ENCODE peak calls at places on chromosomes 1 and 21, in ten cellular contexts. C, H, Z, E, Q, T, M, A, Y and S are unnamed samples.

GRCh38 chr1:180155202-180155682 is 573 bp downstream of the QSOX1 start:
- DNase-seq in T (no peak), A (no peak), Z (no peak), Y (no peak), E (no peak), Q (no peak), M (no peak), C (no peak), H (peak), S (no peak)

GRCh38 chr1:214637722-214638473 is 34.9 kb downstream of the CENPF start:
- DNase-seq in T (no peak), A (peak), E (no peak), Z (no peak), Q (no peak), M (peak), C (no peak), H (peak), Y (peak), S (no peak)

GRCh38 chr21:28419811-28420210 is 572.9 kb downstream of the LTN1 start:
- DNase-seq in Q (no peak), T (no peak), M (no peak), C (no peak), Z (no peak), H (no peak), A (no peak), Y (no peak), E (no peak), S (no peak)

GRCh38 chr1:199113265-199113869 is 474.5 kb downstream of the PTPRC start:
- DNase-seq in A (peak), Y (peak), H (peak), E (peak), M (peak), C (peak), Z (no peak), Q (peak), T (peak), S (peak)

GRCh38 chr21:16279658-16280581 is 550.1 kb downstream of the USP25 start:
- DNase-seq in Q (peak), C (peak), Z (no peak), A (peak), T (no peak), Y (peak), M (no peak), H (no peak), E (no peak), S (no peak)

GRCh38 chr1:6003568-6004411 is 11.6 kb upstream of the NPHP4 start:
- DNase-seq in H (no peak), C (no peak), M (no peak), A (peak), T (peak), E (no peak), Y (no peak), Q (no peak), Z (no peak), S (no peak)

GRCh38 chr1:202272446-202272845 is 69.3 kb downstream of the UBE2T start:
- DNase-seq in T (no peak), A (no peak), Q (no peak), Z (no peak), H (no peak), E (no peak), C (no peak), Y (no peak), M (no peak), S (no peak)

GRCh38 chr21:36910581-36911307 is 55.7 kb downstream of the HLCS start:
- DNase-seq in A (no peak), H (no peak), Z (no peak), Q (no peak), E (no peak), Y (peak), C (peak), M (peak), T (no peak), S (no peak)

GRCh38 chr1:117371436-117372151 is 4.3 kb downstream of the MAN1A2 start:
- DNase-seq in E (no peak), H (no peak), M (peak), Z (no peak), A (no peak), Y (peak), T (no peak), C (no peak), Q (no peak), S (no peak)

GRCh38 chr1:229270547-229271447 is at the start of gene RAB4A:
- DNase-seq in C (peak), H (peak), Y (peak), M (peak), E (peak), A (peak), Z (peak), Q (no peak), T (peak), S (peak)

GRCh38 chr1:14037101-14037807 is 337.3 kb downstream of the PRDM2 start:
- DNase-seq in Y (no peak), C (no peak), E (no peak), M (no peak), Q (no peak), A (no peak), H (no peak), T (no peak), Z (no peak), S (no peak)

GRCh38 chr1:221284028-221284427 is 404.8 kb downstream of the HLX start:
- DNase-seq in H (no peak), A (no peak), T (no peak), M (peak), Q (peak), Y (peak), C (no peak), E (no peak), Z (no peak), S (no peak)

GRCh38 chr1:229192851-229193250 is 78.1 kb upstream of the RAB4A start:
- DNase-seq in Q (no peak), A (no peak), Y (no peak), H (no peak), C (no peak), M (no peak), T (no peak), Z (peak), E (no peak), S (no peak)

GRCh38 chr21:31564439-31564838 is 95.1 kb upstream of the SOD1 start:
- DNase-seq in M (no peak), Z (no peak), C (no peak), T (no peak), A (no peak), Y (no peak), Q (peak), H (no peak), E (no peak), S (no peak)